ENCODE peak calls at places on chromosomes 6 and 20, in four cellular contexts. I is tibial nerve, R is ovary, K is upper lobe of left lung. Q is an unnamed sample.

GRCh38 chr20:15379897-15380296 is 1042.5 kb upstream of the FLRT3 start:
- DNase-seq in I (no peak), R (no peak), K (no peak), Q (no peak)

GRCh38 chr6:34723203-34723602 is 26.6 kb upstream of the ILRUN start:
- DNase-seq in I (no peak), R (no peak), K (no peak), Q (no peak)

GRCh38 chr6:56437171-56437900 is 190.0 kb upstream of the COL21A1 start:
- DNase-seq in I (no peak), R (no peak), K (no peak), Q (no peak)

GRCh38 chr6:11350294-11350693 is 117.8 kb upstream of the NEDD9 start:
- DNase-seq in I (peak; percentile 40), R (no peak), K (peak; percentile 68), Q (no peak)

GRCh38 chr20:33065785-33066184 is 12.1 kb downstream of the BPIFB3 start:
- DNase-seq in I (no peak), R (no peak), K (no peak), Q (no peak)

GRCh38 chr6:5695260-5696245 is 311.2 kb downstream of the NRN1 start:
- DNase-seq in I (no peak), R (no peak), K (peak; percentile 43), Q (peak; percentile 19)

GRCh38 chr20:39795401-39796272 is 833.5 kb downstream of the DHX35 start:
- DNase-seq in I (no peak), R (no peak), K (no peak), Q (no peak)

GRCh38 chr6:122028933-122029332 is 370.5 kb upstream of the HSF2 start:
- DNase-seq in I (no peak), R (no peak), K (no peak), Q (no peak)

GRCh38 chr6:11616200-11616611 is 78.7 kb downstream of the TMEM170B start:
- DNase-seq in I (no peak), R (no peak), K (no peak), Q (no peak)

GRCh38 chr6:118896339-118897136 is 2.6 kb downstream of the ASF1A start:
- DNase-seq in I (no peak), R (no peak), K (no peak), Q (no peak)

GRCh38 chr6:107811591-107812218 is 12.4 kb downstream of the SCML4 start:
- DNase-seq in I (no peak), R (no peak), K (no peak), Q (no peak)

GRCh38 chr6:27861861-27862260 is 50.3 kb downstream of the OR2B2 start:
- DNase-seq in I (no peak), R (no peak), K (no peak), Q (no peak)

GRCh38 chr20:49045440-49046086 is 549 bp upstream of the CSE1L start:
- DNase-seq in I (no peak), R (peak; percentile 14), K (peak; percentile 62), Q (peak; percentile 33)

GRCh38 chr6:40721252-40721936 is 134.2 kb upstream of the LRFN2 start:
- DNase-seq in I (no peak), R (no peak), K (no peak), Q (no peak)

GRCh38 chr6:34514593-34515472 is 41.3 kb downstream of the SPDEF start:
- DNase-seq in I (peak; percentile 22), R (peak; percentile 54), K (no peak), Q (no peak)

GRCh38 chr6:116419069-116419468 is 42.1 kb upstream of the CALHM6 start:
- DNase-seq in I (no peak), R (no peak), K (no peak), Q (no peak)

GRCh38 chr6:12718025-12718424 is 1.5 kb downstream of the PHACTR1 start:
- DNase-seq in I (no peak), R (no peak), K (no peak), Q (no peak)

GRCh38 chr6:30821862-30822784 is 62.2 kb upstream of the DDR1 start:
- DNase-seq in I (peak; percentile 58), R (no peak), K (no peak), Q (no peak)

GRCh38 chr6:126180585-126180984 is 159.3 kb upstream of the CENPW start:
- DNase-seq in I (no peak), R (no peak), K (no peak), Q (no peak)

GRCh38 chr6:37389857-37390256 is 36.1 kb downstream of the RNF8 start:
- DNase-seq in I (no peak), R (no peak), K (no peak), Q (no peak)

DNA sequence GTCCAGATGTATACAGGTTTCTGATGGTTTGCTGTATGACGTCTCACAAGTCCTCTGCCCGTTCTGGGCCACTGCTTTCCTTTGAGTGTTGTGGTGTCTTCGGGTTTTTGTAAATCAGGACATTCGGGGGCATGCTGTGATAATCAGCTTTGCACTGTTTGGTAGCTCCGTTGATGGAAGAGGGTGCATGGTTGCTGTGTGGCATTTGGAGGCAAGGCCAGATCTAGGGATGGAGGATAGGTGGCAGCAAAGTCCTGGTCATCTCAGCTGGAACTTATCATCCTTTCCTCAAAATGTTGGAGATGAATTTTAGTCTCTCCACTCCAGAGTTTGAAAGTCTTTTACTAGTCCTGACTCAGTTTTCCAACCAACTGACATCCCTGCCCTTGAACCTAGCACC is 91.0 kb downstream of the SCP2D1 start:
- DNase-seq in I (no peak), R (peak; percentile 14), K (no peak), Q (peak; percentile 8)
- TF ChIP-seq CTCF in I (no peak), R (no peak), K (no peak), Q (peak; percentile 46)

GRCh38 chr6:112191509-112191908 is 62.9 kb downstream of the LAMA4 start:
- DNase-seq in I (no peak), R (no peak), K (no peak), Q (no peak)

GRCh38 chr6:112189494-112189893 is 64.9 kb downstream of the LAMA4 start:
- DNase-seq in I (no peak), R (no peak), K (no peak), Q (no peak)

GRCh38 chr6:112187736-112188135 is 66.6 kb downstream of the LAMA4 start:
- DNase-seq in I (no peak), R (no peak), K (no peak), Q (no peak)

GRCh38 chr6:112190164-112190563 is 64.2 kb downstream of the LAMA4 start:
- DNase-seq in I (no peak), R (no peak), K (no peak), Q (no peak)

GRCh38 chr6:112188906-112189305 is 65.5 kb downstream of the LAMA4 start:
- DNase-seq in I (no peak), R (no peak), K (no peak), Q (no peak)
- TF ChIP-seq EP300 in I (no peak), R (no peak), K (no peak), Q (no peak)

GRCh38 chr6:170165085-170165484 is 125.8 kb downstream of the DLL1 start:
- DNase-seq in I (no peak), R (peak; percentile 39), K (no peak), Q (no peak)
- TF ChIP-seq CTCF in I (no peak), R (no peak), K (no peak), Q (no peak)

GRCh38 chr20:7090753-7091310 is 323.3 kb downstream of the BMP2 start:
- DNase-seq in I (no peak), R (no peak), K (peak; percentile 21), Q (peak; percentile 63)

GRCh38 chr20:7080472-7080871 is 313.0 kb downstream of the BMP2 start:
- DNase-seq in I (no peak), R (no peak), K (no peak), Q (no peak)

GRCh38 chr20:7090001-7090400 is 322.5 kb downstream of the BMP2 start:
- DNase-seq in I (no peak), R (no peak), K (no peak), Q (no peak)

GRCh38 chr20:7087803-7088202 is 320.3 kb downstream of the BMP2 start:
- DNase-seq in I (no peak), R (no peak), K (no peak), Q (no peak)

GRCh38 chr20:7085448-7085847 is 318.0 kb downstream of the BMP2 start:
- DNase-seq in I (no peak), R (no peak), K (peak; percentile 40), Q (peak; percentile 28)
- TF ChIP-seq EP300 in I (no peak), R (no peak), K (no peak), Q (no peak)

DNA sequence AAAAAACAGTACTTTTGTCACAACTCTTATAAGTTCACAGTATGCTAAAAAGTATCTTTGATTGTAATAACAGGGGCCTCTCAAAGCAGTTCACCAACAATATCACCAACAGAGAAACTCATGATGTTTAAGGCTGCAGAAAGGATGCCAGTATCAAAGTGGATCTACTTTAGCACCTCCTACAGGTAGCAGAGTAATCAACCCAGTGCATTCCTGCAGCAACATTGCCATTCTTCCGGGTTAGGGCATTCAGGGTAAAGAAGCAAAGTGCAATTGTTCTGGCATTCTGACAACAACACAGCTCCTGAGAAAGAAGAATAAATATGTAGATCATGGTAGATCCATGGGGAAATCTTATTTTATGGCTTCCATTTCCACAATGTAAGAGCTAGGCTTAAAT is 7.6 kb upstream of the SLC17A4 start:
- DNase-seq in I (no peak), R (no peak), K (no peak), Q (peak; percentile 29)
- TF ChIP-seq CTCF in I (no peak), R (no peak), K (no peak), Q (peak; percentile 63)

DNA sequence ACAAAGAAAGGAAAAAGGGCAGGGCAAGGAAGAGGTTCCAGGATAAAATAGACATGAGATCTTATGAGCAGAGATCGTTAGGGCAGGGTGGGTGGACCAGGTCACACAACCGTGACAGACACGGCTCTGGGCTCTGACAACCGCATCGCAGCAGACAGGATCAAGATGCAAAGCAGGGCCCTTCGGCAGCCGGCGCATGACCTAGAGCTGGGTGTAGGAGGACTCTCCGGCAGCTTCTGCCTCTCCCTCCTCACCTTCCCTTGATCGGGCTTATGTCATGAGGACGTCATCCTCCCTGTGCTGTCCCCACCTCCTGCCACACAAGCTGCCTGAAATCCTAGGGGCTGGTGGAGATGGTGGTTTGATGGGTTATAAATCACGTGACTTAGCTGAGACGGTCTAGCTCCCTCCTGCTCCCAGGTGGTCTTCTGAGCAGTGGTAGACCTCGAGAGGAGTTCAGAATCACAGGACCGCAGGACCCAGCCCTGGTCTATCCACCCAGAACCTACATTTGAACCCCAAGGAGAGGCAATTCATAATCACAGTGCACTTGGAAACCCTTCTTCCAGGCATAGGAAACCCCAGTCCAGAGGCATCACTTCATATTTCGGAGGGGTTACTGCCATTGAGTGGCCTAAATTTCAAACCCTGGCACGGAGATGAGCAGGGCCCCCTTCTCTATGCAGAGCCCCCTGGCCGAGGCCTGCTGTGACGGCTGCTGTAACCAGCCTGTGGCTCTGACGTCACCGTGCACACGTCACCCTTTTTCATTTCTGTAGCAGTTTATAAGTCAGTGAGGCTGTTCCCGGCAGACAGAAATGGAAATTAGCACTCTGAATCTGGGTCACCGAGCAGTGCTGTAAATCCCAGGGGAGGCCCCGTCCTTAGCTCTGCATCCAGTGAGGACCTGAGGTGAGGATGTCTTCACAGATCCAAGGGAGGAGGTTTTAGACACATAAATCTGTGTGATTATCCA is 8.7 kb upstream of the CCR6 start:
- DNase-seq in I (no peak), R (no peak), K (no peak), Q (peak; percentile 67)
- TF ChIP-seq EP300 in I (no peak), R (no peak), K (no peak), Q (no peak)

Q was measured in transverse colon.